ENCODE peak calls at places on chromosomes 3 and 15, in six cellular contexts. B is cardiac fibroblast, R is IMR-90, I is HEK293T, L is A172, E is HTR-8/SVneo. D is an unnamed sample.

GRCh38 chr3:141928626-141929270 is 52.3 kb downstream of the ATP1B3 start:
- DNase-seq in I (no peak), R (no peak), B (no peak), E (no peak), L (no peak), D (no peak)

GRCh38 chr3:20930034-20930433 is 744.0 kb upstream of the SGO1 start:
- DNase-seq in B (peak), L (no peak), E (no peak), I (peak), R (no peak), D (no peak)

GRCh38 chr3:182913889-182914288 is 66.4 kb downstream of the DCUN1D1 start:
- DNase-seq in E (no peak), I (no peak), B (no peak), L (no peak), R (no peak), D (no peak)

GRCh38 chr15:83837946-83838571 is 184.1 kb downstream of the ADAMTSL3 start:
- DNase-seq in E (peak), R (peak), B (peak), L (peak), I (peak), D (no peak)

GRCh38 chr3:52346623-52347530 is 30.8 kb downstream of the DNAH1 start:
- DNase-seq in L (no peak), I (no peak), E (no peak), B (peak), R (peak), D (no peak)

GRCh38 chr15:91186892-91187644 is 87.0 kb downstream of the SV2B start:
- DNase-seq in E (peak), R (peak), L (peak), B (peak), I (no peak), D (no peak)

GRCh38 chr3:134201201-134202130 is 49.2 kb downstream of the RYK start:
- DNase-seq in L (peak), I (no peak), B (peak), E (peak), R (peak), D (peak)

GRCh38 chr15:40558952-40559742 is 5.7 kb downstream of the CCDC32 start:
- DNase-seq in E (no peak), R (no peak), B (no peak), I (no peak), L (no peak), D (no peak)

GRCh38 chr3:150740733-150741496 is 22.1 kb downstream of the SIAH2 start:
- DNase-seq in L (no peak), E (no peak), B (no peak), R (no peak), I (no peak), D (no peak)

GRCh38 chr15:65772909-65773308 is 19.2 kb downstream of the DENND4A start:
- DNase-seq in E (no peak), B (no peak), R (no peak), I (no peak), L (no peak), D (no peak)

GRCh38 chr3:46706771-46707582 is 5.8 kb downstream of the TMIE start:
- DNase-seq in E (no peak), R (no peak), L (no peak), I (no peak), B (no peak), D (no peak)

GRCh38 chr3:102238362-102238761 is 196.5 kb upstream of the ZPLD1 start:
- DNase-seq in B (no peak), L (no peak), R (no peak), E (no peak), I (no peak), D (no peak)

GRCh38 chr3:89851974-89852621 is 744.7 kb downstream of the EPHA3 start:
- DNase-seq in R (peak), E (peak), B (peak), L (no peak), I (peak), D (peak)

GRCh38 chr15:24747376-24747775 is 71.8 kb downstream of the NPAP1 start:
- DNase-seq in R (no peak), I (no peak), L (no peak), B (no peak), E (no peak), D (no peak)

GRCh38 chr3:12395349-12396012 is 88.8 kb upstream of the TSEN2 start:
- DNase-seq in R (peak), L (no peak), I (no peak), B (peak), E (no peak), D (no peak)

GRCh38 chr3:123038751-123039150 is 11.2 kb upstream of the SEMA5B start:
- DNase-seq in R (no peak), L (no peak), E (no peak), B (no peak), I (no peak), D (no peak)

GRCh38 chr15:58551084-58551763 is 119.4 kb downstream of the LIPC start:
- DNase-seq in B (no peak), R (no peak), L (no peak), E (no peak), I (no peak), D (no peak)

GRCh38 chr3:105598047-105598796 is 231.5 kb downstream of the ALCAM start:
- DNase-seq in R (peak), I (no peak), B (peak), E (peak), L (peak), D (no peak)

GRCh38 chr3:65814883-65815578 is 223.7 kb downstream of the MAGI1 start:
- DNase-seq in I (no peak), R (no peak), E (no peak), B (no peak), L (no peak), D (no peak)

GRCh38 chr3:62667714-62668113 is 207.5 kb downstream of the CADPS start:
- DNase-seq in E (no peak), B (no peak), I (no peak), L (no peak), R (no peak), D (no peak)

GRCh38 chr15:98904466-98905048 is 103.0 kb downstream of the PGPEP1L start:
- DNase-seq in L (peak), B (peak), E (peak), R (peak), I (peak), D (peak)

GRCh38 chr15:70795311-70795665 is 31.9 kb upstream of the UACA start:
- DNase-seq in E (peak), I (no peak), L (peak), R (peak), B (peak), D (peak)

GRCh38 chr15:41952003-41952563 is 20.3 kb downstream of the EHD4 start:
- DNase-seq in L (no peak), R (no peak), E (no peak), B (no peak), I (no peak), D (no peak)

GRCh38 chr3:148218222-148218621 is 479.5 kb upstream of the AGTR1 start:
- DNase-seq in E (no peak), I (no peak), R (no peak), B (no peak), L (no peak), D (no peak)

GRCh38 chr3:108833616-108834015 is 11.0 kb downstream of the TRAT1 start:
- DNase-seq in R (no peak), L (no peak), E (no peak), B (no peak), I (no peak), D (no peak)

GRCh38 chr3:140432176-140432753 is 245.6 kb upstream of the TRIM42 start:
- DNase-seq in B (no peak), E (no peak), L (peak), R (no peak), I (no peak), D (no peak)

GRCh38 chr15:27514526-27514925 is 543.5 kb downstream of the GABRG3 start:
- DNase-seq in B (no peak), L (no peak), E (no peak), I (no peak), R (no peak), D (no peak)

GRCh38 chr15:38401716-38402115 is 52.2 kb upstream of the FAM98B start:
- DNase-seq in L (no peak), E (no peak), R (no peak), B (peak), I (no peak), D (no peak)

GRCh38 chr3:111012388-111013248 is 59.0 kb upstream of the NECTIN3 start:
- DNase-seq in L (no peak), R (no peak), I (peak), B (peak), E (no peak), D (no peak)

GRCh38 chr15:73575636-73576247 is 57.4 kb downstream of the NPTN start:
- DNase-seq in L (no peak), B (peak), R (peak), E (no peak), I (no peak), D (no peak)

GRCh38 chr3:106609666-106610301 is 741.0 kb upstream of the CBLB start:
- DNase-seq in B (peak), L (peak), R (peak), I (peak), E (peak), D (peak)

GRCh38 chr15:56608993-56609392 is 124.3 kb downstream of the ZNF280D start:
- DNase-seq in B (no peak), L (no peak), I (no peak), E (no peak), R (no peak), D (no peak)

GRCh38 chr3:40989141-40990061 is 209.9 kb upstream of the CTNNB1 start:
- DNase-seq in L (no peak), I (no peak), B (peak), E (no peak), R (no peak), D (peak)

GRCh38 chr3:5314897-5315296 is 127.4 kb downstream of the EDEM1 start:
- DNase-seq in R (no peak), B (no peak), I (no peak), E (no peak), L (no peak), D (no peak)

GRCh38 chr3:170780955-170781354 is 89.0 kb downstream of the RPL22L1 start:
- DNase-seq in B (peak), I (no peak), E (no peak), R (peak), L (no peak), D (no peak)

GRCh38 chr3:46489875-46490274 is 7.9 kb upstream of the RTP3 start:
- DNase-seq in E (peak), L (peak), R (peak), I (no peak), B (peak), D (no peak)

D was measured in foreskin melanocyte.